ENCODE peak calls at places on chromosomes 16 and 17, in four cellular contexts. X is ascending aorta; O is stimulated activated CD8-positive, alpha-beta memory T cell treated with anti-CD3 and anti-CD28 coated beads, Interleukin-4, amount 100 ng/mL, for 1 hour; L is CD4-positive, alpha-beta T cell. U is an unnamed sample.

GRCh38 chr17:17119533-17119932 is 77.3 kb downstream of the MPRIP start:
- DNase-seq in O (no peak), L (peak), X (no peak), U (no peak)

GRCh38 chr17:78599419-78599818 is 22.2 kb upstream of the DNAH17 start:
- DNase-seq in O (no peak), X (no peak), L (no peak), U (no peak)

GRCh38 chr16:49484454-49484853 is 110.8 kb downstream of the C16orf78 start:
- DNase-seq in X (peak), O (no peak), L (no peak), U (no peak)

GRCh38 chr16:14365200-14365851 is 264.7 kb downstream of the PARN start:
- DNase-seq in X (no peak), L (no peak), O (no peak), U (no peak)

GRCh38 chr16:78461496-78461938 is 362.1 kb downstream of the WWOX start:
- DNase-seq in O (no peak), L (no peak), X (no peak), U (no peak)

GRCh38 chr17:76506408-76507328 is 5.4 kb upstream of the RHBDF2 start:
- DNase-seq in X (no peak), O (peak), L (peak), U (no peak)

GRCh38 chr17:61065263-61065773 is 334.3 kb upstream of the TBX2 start:
- DNase-seq in X (no peak), O (no peak), L (no peak), U (no peak)

GRCh38 chr17:65797809-65798208 is 236.4 kb upstream of the AXIN2 start:
- DNase-seq in X (no peak), L (no peak), O (no peak), U (no peak)

GRCh38 chr17:2372681-2373080 is 28.2 kb downstream of the MNT start:
- DNase-seq in X (no peak), L (no peak), O (no peak), U (no peak)

GRCh38 chr17:80843741-80844156 is 147.9 kb upstream of the CHMP6 start:
- DNase-seq in O (no peak), L (no peak), X (no peak), U (no peak)

GRCh38 chr16:4414187-4414909 is 2.0 kb downstream of the CORO7 start:
- DNase-seq in L (peak), X (no peak), O (peak), U (no peak)

GRCh38 chr17:37107406-37108083 is 158.8 kb downstream of the AATF start:
- DNase-seq in O (no peak), L (no peak), X (no peak), U (no peak)

GRCh38 chr17:79835953-79836951 is 3.0 kb downstream of the CBX4 start:
- DNase-seq in L (no peak), X (no peak), O (no peak), U (no peak)

GRCh38 chr17:48995871-48996695 is 1.1 kb upstream of the IGF2BP1 start:
- DNase-seq in X (no peak), O (no peak), L (no peak), U (no peak)

GRCh38 chr16:73605309-73605708 is 557.4 kb upstream of the ZFHX3 start:
- DNase-seq in X (no peak), L (no peak), O (no peak), U (no peak)

GRCh38 chr16:30948087-30948955 is 547 bp upstream of the ORAI3 start:
- DNase-seq in X (peak), L (no peak), O (no peak), U (peak)

GRCh38 chr17:1516403-1517161 is at the start of gene INPP5K:
- DNase-seq in O (peak), L (peak), X (peak), U (peak)

GRCh38 chr17:75498019-75498725 is 17.2 kb downstream of the CASKIN2 start:
- DNase-seq in L (no peak), O (no peak), X (no peak), U (no peak)

GRCh38 chr17:6657633-6658287 is 6.2 kb downstream of the C17orf100 start:
- DNase-seq in O (no peak), L (no peak), X (no peak), U (no peak)

GRCh38 chr17:61409301-61410099 is 9.9 kb downstream of the TBX2 start:
- DNase-seq in L (no peak), O (no peak), X (peak), U (no peak)

GRCh38 chr16:89100601-89101302 is 7.1 kb downstream of the ACSF3 start:
- DNase-seq in L (no peak), O (no peak), X (no peak), U (no peak)

GRCh38 chr16:65278874-65279273 is 157.0 kb upstream of the CDH11 start:
- DNase-seq in X (no peak), L (no peak), O (no peak), U (no peak)

GRCh38 chr16:79007614-79008013 is 592.9 kb downstream of the MAF start:
- DNase-seq in L (no peak), O (no peak), X (no peak), U (no peak)

U was measured in cortex of kidney.